ENCODE peak calls at places on chromosomes 16 and 17, in four cellular contexts. A is NCI-H2107; J is NCI-H146; L is stimulated activated CD4-positive, alpha-beta T cell treated with anti-CD3 and anti-CD28 coated beads, Interleukin-12 subunit alpha, Interleukin-12 subunit beta, amount 100 ng/mL, for 24 hours. H is an unnamed sample.

GRCh38 chr17:42253173-42253545 is 23.0 kb downstream of the STAT5B start:
- DNase-seq in A (no peak), L (no peak), J (no peak), H (no peak)

GRCh38 chr17:35612924-35613521 is 25.9 kb downstream of the AP2B1 start:
- DNase-seq in L (peak; percentile 25), A (peak; percentile 31), J (peak; percentile 38), H (peak; percentile 65)

GRCh38 chr17:7141824-7142223 is 27.2 kb upstream of the ASGR2 start:
- DNase-seq in J (no peak), L (no peak), A (no peak), H (peak; percentile 87)

GRCh38 chr16:75421820-75422126 is 11.5 kb downstream of the CFDP1 start:
- DNase-seq in J (no peak), L (no peak), A (no peak), H (no peak)

GRCh38 chr16:47977802-47978201 is 178.0 kb downstream of the ABCC12 start:
- DNase-seq in J (no peak), L (no peak), A (no peak), H (no peak)

GRCh38 chr17:75457047-75457654 is 716 bp downstream of the TMEM94 start:
- DNase-seq in L (peak; percentile 7), A (no peak), J (peak; percentile 70), H (no peak)

GRCh38 chr16:81221731-81222130 is 16.8 kb upstream of the BCO1 start:
- DNase-seq in A (no peak), J (no peak), L (no peak), H (no peak)

GRCh38 chr16:30018731-30019158 is 4.3 kb upstream of the C16orf92 start:
- DNase-seq in L (no peak), A (no peak), J (peak; percentile 73), H (no peak)

GRCh38 chr16:89185062-89185751 is 13.7 kb downstream of the CDH15 start:
- DNase-seq in L (no peak), A (no peak), J (no peak), H (no peak)

GRCh38 chr16:47057631-47057996 is 84.1 kb upstream of the DNAJA2 start:
- DNase-seq in L (no peak), J (no peak), A (no peak), H (no peak)

GRCh38 chr17:10099051-10099571 is 99.3 kb downstream of the GAS7 start:
- DNase-seq in L (no peak), A (no peak), J (no peak), H (no peak)

GRCh38 chr17:8859029-8859803 is 8.3 kb downstream of the PIK3R6 start:
- DNase-seq in J (peak; percentile 36), A (no peak), L (no peak), H (no peak)